ENCODE peak calls at places on chromosomes 6 and 20, in four cellular contexts. C is HepG2, V is GM12878, Z is K562. O is an unnamed sample.

GRCh38 chr6:83198486-83199172 is 5.5 kb downstream of the RWDD2A start:
- DNase-seq in Z (no peak), V (no peak), C (no peak), O (no peak)

GRCh38 chr6:39593644-39594043 is 131.6 kb downstream of the KIF6 start:
- DNase-seq in V (no peak), C (no peak), Z (no peak), O (no peak)

GRCh38 chr6:106039836-106040592 is 46.1 kb upstream of the PRDM1 start:
- DNase-seq in C (no peak), V (no peak), Z (no peak), O (no peak)

GRCh38 chr6:89951574-89952360 is 57.5 kb downstream of the GJA10 start:
- DNase-seq in V (no peak), C (peak), Z (no peak), O (no peak)

GRCh38 chr6:87827291-87827690 is 125.3 kb upstream of the AKIRIN2 start:
- DNase-seq in C (no peak), Z (no peak), V (no peak), O (no peak)

GRCh38 chr20:58670659-58671058 is 19.6 kb downstream of the STX16 start:
- DNase-seq in Z (no peak), C (no peak), V (no peak), O (no peak)

GRCh38 chr6:84361372-84362179 is 134.1 kb upstream of the CEP162 start:
- DNase-seq in C (no peak), Z (no peak), V (no peak), O (no peak)

GRCh38 chr6:47794577-47795135 is 12.8 kb downstream of the OPN5 start:
- DNase-seq in C (no peak), Z (no peak), V (no peak), O (no peak)

GRCh38 chr20:45970646-45971424 is 1.2 kb downstream of the ZNF335 start:
- DNase-seq in Z (peak), C (no peak), V (no peak), O (peak)

GRCh38 chr6:14863896-14864850 is 381.7 kb upstream of the JARID2 start:
- DNase-seq in V (no peak), C (no peak), Z (peak), O (no peak)

GRCh38 chr6:148682990-148683389 is 63.8 kb upstream of the UST start:
- DNase-seq in C (no peak), Z (no peak), V (no peak), O (no peak)

GRCh38 chr6:43838276-43839036 is 68.4 kb downstream of the VEGFA start:
- DNase-seq in C (peak), Z (peak), V (no peak), O (peak)

GRCh38 chr6:155645328-155645727 is 189.7 kb upstream of the NOX3 start:
- DNase-seq in Z (peak), V (no peak), C (no peak), O (no peak)

GRCh38 chr6:145761584-145761983 is 26.3 kb upstream of the EPM2A start:
- DNase-seq in Z (no peak), C (no peak), V (no peak), O (no peak)

GRCh38 chr20:21323640-21324039 is 20.5 kb downstream of the XRN2 start:
- DNase-seq in V (no peak), Z (peak), C (no peak), O (no peak)

GRCh38 chr20:52524865-52525264 is 333.3 kb upstream of the ZFP64 start:
- DNase-seq in Z (no peak), C (no peak), V (no peak), O (no peak)

GRCh38 chr20:38452880-38453624 is 17.9 kb upstream of the SNHG17 start:
- DNase-seq in Z (peak), C (no peak), V (no peak), O (no peak)

GRCh38 chr6:30912746-30913520 is 1.1 kb upstream of the VARS2 start:
- DNase-seq in Z (no peak), C (no peak), V (no peak), O (no peak)

GRCh38 chr6:130848945-130849344 is 21.7 kb downstream of the SMLR1 start:
- DNase-seq in Z (peak), V (no peak), C (no peak), O (no peak)

GRCh38 chr6:112286010-112286409 is 31.6 kb upstream of the LAMA4 start:
- DNase-seq in V (peak), C (no peak), Z (no peak), O (peak)

GRCh38 chr20:42125426-42125825 is 507.2 kb upstream of the CHD6 start:
- DNase-seq in V (no peak), Z (no peak), C (no peak), O (no peak)

GRCh38 chr20:35085477-35086225 is 7.0 kb downstream of the TRPC4AP start:
- DNase-seq in C (no peak), V (no peak), Z (no peak), O (no peak)

GRCh38 chr6:108193120-108193519 is 27.3 kb downstream of the NR2E1 start:
- DNase-seq in C (no peak), Z (no peak), V (no peak), O (no peak)
- TF ChIP-seq MXI1 in C (no peak), Z (no peak), V (no peak), O (no peak)

GRCh38 chr6:158264180-158264579 is 48.1 kb upstream of the TULP4 start:
- DNase-seq in V (no peak), Z (no peak), C (no peak), O (no peak)

GRCh38 chr6:158269657-158270056 is 42.6 kb upstream of the TULP4 start:
- DNase-seq in V (no peak), Z (no peak), C (no peak), O (no peak)

GRCh38 chr6:158268361-158269147 is 43.7 kb upstream of the TULP4 start:
- DNase-seq in C (no peak), V (no peak), Z (no peak), O (no peak)

GRCh38 chr6:158262755-158263154 is 49.5 kb upstream of the TULP4 start:
- DNase-seq in Z (no peak), V (no peak), C (no peak), O (no peak)

GRCh38 chr6:158266131-158266530 is 46.1 kb upstream of the TULP4 start:
- DNase-seq in V (no peak), Z (no peak), C (no peak), O (no peak)
- TF ChIP-seq FOXM1 in V (no peak), Z (no peak), C (no peak), O (no peak)

GRCh38 chr20:62485701-62486089 is 9.9 kb upstream of the GATA5 start:
- DNase-seq in V (no peak), Z (no peak), C (no peak), O (no peak)

GRCh38 chr20:62486431-62486954 is 10.7 kb upstream of the GATA5 start:
- DNase-seq in V (no peak), C (no peak), Z (peak), O (no peak)

GRCh38 chr20:62487564-62488086 is 11.8 kb upstream of the GATA5 start:
- DNase-seq in C (peak), Z (peak), V (no peak), O (peak)

GRCh38 chr20:62488470-62488869 is 12.7 kb upstream of the GATA5 start:
- DNase-seq in C (no peak), V (no peak), Z (no peak), O (no peak)

GRCh38 chr20:62487125-62487524 is 11.3 kb upstream of the GATA5 start:
- DNase-seq in C (no peak), V (no peak), Z (no peak), O (no peak)
- H3K4me2 ChIP-seq in C (peak), V (no peak), Z (peak), O (no peak)

GRCh38 chr6:17519120-17519519 is 81.0 kb upstream of the FAM8A1 start:
- DNase-seq in V (no peak), C (no peak), Z (no peak), O (no peak)
- TF ChIP-seq MXI1 in V (no peak), C (no peak), Z (no peak), O (no peak)

DNA sequence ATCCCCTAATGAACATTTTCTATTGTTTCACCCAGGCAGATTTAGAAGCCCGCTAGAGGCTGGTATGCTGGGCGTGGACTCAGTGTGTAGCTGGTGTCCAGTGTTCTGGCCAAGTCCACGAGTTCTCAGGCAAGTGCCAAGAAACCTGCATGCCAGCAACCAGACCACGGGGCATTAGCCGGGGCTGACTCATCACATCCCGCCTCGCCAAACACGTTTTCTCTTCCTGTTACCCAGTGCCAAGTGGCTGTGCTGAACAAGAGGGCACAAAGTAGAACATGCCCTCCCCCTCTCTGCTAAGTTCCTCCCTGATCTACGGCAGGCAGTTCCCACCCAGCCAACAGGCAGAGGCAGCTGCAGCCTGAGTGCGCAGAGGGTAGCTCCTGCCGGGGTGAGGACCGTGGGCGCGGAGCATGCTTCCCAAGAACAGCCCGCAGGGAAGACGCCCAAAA is 29.6 kb downstream of the RAMACL start:
- DNase-seq in V (no peak), Z (no peak), C (no peak), O (no peak)
- TF ChIP-seq FOXM1 in V (no peak), Z (no peak), C (no peak), O (peak)

DNA sequence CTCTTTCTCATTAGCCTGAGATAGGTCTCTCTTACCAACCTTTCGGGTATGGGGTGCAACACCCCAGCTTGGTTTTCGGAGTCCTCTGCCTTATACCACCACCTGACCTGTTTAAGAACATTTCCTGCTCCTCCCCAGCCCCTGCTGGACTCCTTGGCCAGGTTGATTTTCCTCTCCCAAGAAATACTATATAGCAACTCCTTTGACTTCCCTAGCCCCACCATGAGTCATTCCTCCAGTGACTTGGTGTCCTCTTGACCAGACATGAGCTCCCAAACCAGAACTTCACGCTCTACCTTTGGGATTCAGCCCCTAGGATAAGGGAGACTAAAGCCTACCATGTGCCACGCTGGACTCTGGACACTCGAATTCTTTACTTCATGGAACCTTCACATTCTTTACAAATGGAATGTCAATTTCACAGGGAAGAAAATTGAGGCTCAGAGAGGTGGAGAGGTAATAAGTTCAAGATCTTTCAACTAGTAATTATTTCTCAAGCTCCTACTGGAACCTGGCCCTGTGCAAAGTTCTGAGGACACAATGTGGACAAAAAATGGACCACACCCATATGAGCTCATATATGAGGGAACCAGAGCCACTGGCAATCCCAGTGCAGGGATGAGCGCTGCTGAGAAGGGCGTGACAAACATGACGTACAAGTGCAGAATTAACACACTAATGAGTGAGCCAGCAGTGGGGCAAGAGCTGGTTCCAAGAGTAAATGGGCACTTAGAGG is 48.2 kb downstream of the SIRPA start:
- DNase-seq in C (peak), Z (no peak), V (no peak), O (no peak)
- H3K4me2 ChIP-seq in C (no peak), Z (no peak), V (no peak), O (no peak)

GRCh38 chr6:143213977-143214376 is 153.3 kb downstream of the AIG1 start:
- DNase-seq in Z (no peak), V (no peak), C (no peak), O (no peak)
- TF ChIP-seq MXI1 in Z (no peak), V (no peak), C (no peak), O (no peak)

DNA sequence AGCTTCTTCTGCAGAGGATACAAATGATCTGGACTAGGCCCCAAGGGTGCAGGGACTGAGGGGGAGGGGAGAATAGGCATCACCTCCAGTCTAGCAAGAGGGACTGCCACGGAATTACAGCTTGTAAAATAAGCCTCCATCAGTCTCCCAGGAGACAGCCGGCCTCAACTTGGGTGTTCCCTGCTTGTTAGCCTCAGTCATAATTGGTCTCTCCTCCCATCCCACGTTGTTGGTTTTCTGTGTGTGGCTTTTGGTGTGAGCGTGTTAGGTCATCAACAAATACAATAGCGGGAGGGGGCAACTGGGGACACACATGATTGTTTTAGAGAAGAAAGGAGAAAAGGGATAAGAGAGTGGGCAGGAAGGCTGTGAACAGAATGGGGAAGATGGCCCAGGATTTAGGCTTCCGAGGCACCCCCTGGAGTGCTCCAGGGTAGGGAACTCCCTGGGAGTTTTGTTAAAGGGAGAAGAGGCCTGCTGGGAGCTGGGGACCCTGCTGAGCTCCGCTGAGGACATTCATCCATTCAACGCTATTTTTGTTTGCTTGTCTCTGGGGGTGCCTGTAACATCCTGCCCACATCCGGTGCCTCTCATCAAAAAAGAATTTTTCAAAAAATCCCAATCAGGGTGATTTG is 9.2 kb downstream of the FOXA2 start:
- DNase-seq in C (peak), Z (no peak), V (no peak), O (no peak)
- TF ChIP-seq FOXM1 in C (no peak), Z (no peak), V (no peak), O (no peak)

O was measured in SK-N-SH.